ENCODE peak calls at places on chromosomes 2 and 18, in eight cellular contexts. One of them, this sample, is unnamed.

GRCh38 chr2:71477231-71477681 is 23.9 kb downstream of the DYSF start:
- DNase-seq in neuronal stem cell: no peak
- DNase-seq in GM23248: peak
- DNase-seq in globus pallidus: no peak
- DNase-seq in fibroblast of pulmonary artery: peak
- DNase-seq in colonic mucosa: no peak
- DNase-seq in transverse colon: no peak
- DNase-seq in mucosa of gallbladder: no peak
- DNase-seq in this sample: no peak

GRCh38 chr18:49177812-49178211 is 227.0 kb upstream of the SMAD7 start:
- DNase-seq in globus pallidus: no peak
- DNase-seq in fibroblast of pulmonary artery: peak
- DNase-seq in transverse colon: no peak
- DNase-seq in GM23248: peak
- DNase-seq in colonic mucosa: no peak
- DNase-seq in neuronal stem cell: no peak
- DNase-seq in mucosa of gallbladder: no peak
- DNase-seq in this sample: peak

GRCh38 chr2:192373244-192373643 is 178.5 kb upstream of the TMEFF2 start:
- DNase-seq in transverse colon: no peak
- DNase-seq in GM23248: no peak
- DNase-seq in mucosa of gallbladder: no peak
- DNase-seq in globus pallidus: no peak
- DNase-seq in colonic mucosa: no peak
- DNase-seq in neuronal stem cell: no peak
- DNase-seq in fibroblast of pulmonary artery: no peak
- DNase-seq in this sample: no peak

GRCh38 chr2:175010848-175011254 is 5.7 kb upstream of the CHN1 start:
- DNase-seq in GM23248: no peak
- DNase-seq in globus pallidus: no peak
- DNase-seq in mucosa of gallbladder: no peak
- DNase-seq in transverse colon: no peak
- DNase-seq in colonic mucosa: no peak
- DNase-seq in fibroblast of pulmonary artery: no peak
- DNase-seq in neuronal stem cell: no peak
- DNase-seq in this sample: no peak

GRCh38 chr2:222305510-222306392 is 7.0 kb upstream of the PAX3 start:
- DNase-seq in mucosa of gallbladder: no peak
- DNase-seq in colonic mucosa: peak
- DNase-seq in transverse colon: no peak
- DNase-seq in fibroblast of pulmonary artery: no peak
- DNase-seq in globus pallidus: no peak
- DNase-seq in GM23248: peak
- DNase-seq in neuronal stem cell: no peak
- DNase-seq in this sample: no peak

GRCh38 chr2:217106650-217107014 is 246.8 kb upstream of the TNP1 start:
- DNase-seq in globus pallidus: no peak
- DNase-seq in mucosa of gallbladder: no peak
- DNase-seq in neuronal stem cell: no peak
- DNase-seq in transverse colon: no peak
- DNase-seq in fibroblast of pulmonary artery: peak
- DNase-seq in GM23248: peak
- DNase-seq in colonic mucosa: no peak
- DNase-seq in this sample: peak

GRCh38 chr18:44733754-44734465 is 53.2 kb downstream of the SETBP1 start:
- DNase-seq in GM23248: peak
- DNase-seq in mucosa of gallbladder: no peak
- DNase-seq in fibroblast of pulmonary artery: no peak
- DNase-seq in neuronal stem cell: no peak
- DNase-seq in transverse colon: no peak
- DNase-seq in globus pallidus: no peak
- DNase-seq in colonic mucosa: no peak
- DNase-seq in this sample: no peak

GRCh38 chr2:129192841-129193253 is 786.6 kb upstream of the RAB6C start:
- DNase-seq in colonic mucosa: no peak
- DNase-seq in globus pallidus: no peak
- DNase-seq in mucosa of gallbladder: peak
- DNase-seq in transverse colon: no peak
- DNase-seq in fibroblast of pulmonary artery: no peak
- DNase-seq in neuronal stem cell: no peak
- DNase-seq in GM23248: no peak
- DNase-seq in this sample: no peak

GRCh38 chr18:35248429-35248828 is 7.6 kb downstream of the ZNF397 start:
- DNase-seq in fibroblast of pulmonary artery: no peak
- DNase-seq in globus pallidus: no peak
- DNase-seq in GM23248: no peak
- DNase-seq in transverse colon: no peak
- DNase-seq in colonic mucosa: no peak
- DNase-seq in mucosa of gallbladder: no peak
- DNase-seq in neuronal stem cell: no peak
- DNase-seq in this sample: no peak

GRCh38 chr2:240850026-240850425 is 18.6 kb upstream of the AGXT start:
- DNase-seq in globus pallidus: no peak
- DNase-seq in neuronal stem cell: no peak
- DNase-seq in fibroblast of pulmonary artery: no peak
- DNase-seq in GM23248: no peak
- DNase-seq in transverse colon: no peak
- DNase-seq in colonic mucosa: no peak
- DNase-seq in mucosa of gallbladder: no peak
- DNase-seq in this sample: no peak

GRCh38 chr2:241103176-241103595 is 1.1 kb upstream of the MTERF4 start:
- DNase-seq in globus pallidus: no peak
- DNase-seq in colonic mucosa: no peak
- DNase-seq in neuronal stem cell: no peak
- DNase-seq in mucosa of gallbladder: no peak
- DNase-seq in GM23248: no peak
- DNase-seq in transverse colon: no peak
- DNase-seq in fibroblast of pulmonary artery: no peak
- DNase-seq in this sample: no peak

GRCh38 chr2:101119431-101119830 is 31.8 kb downstream of the TBC1D8 start:
- DNase-seq in colonic mucosa: no peak
- DNase-seq in globus pallidus: peak
- DNase-seq in transverse colon: no peak
- DNase-seq in GM23248: peak
- DNase-seq in mucosa of gallbladder: peak
- DNase-seq in neuronal stem cell: no peak
- DNase-seq in fibroblast of pulmonary artery: peak
- DNase-seq in this sample: peak